ENCODE peak calls at places on chromosomes 7 and 10, in ten cellular contexts. A is neural progenitor cell, W is suprapubic skin, P is tibial artery, M is right lobe of liver, U is lung, V is fibroblast of lung, Y is OCI-LY7, T is heart right ventricle, B is IMR-90. X is an unnamed sample.

GRCh38 chr10:110608087-110608486 is 36.0 kb upstream of the RBM20 start:
- DNase-seq in T (no peak), W (no peak), Y (no peak), M (no peak), P (no peak), B (no peak), V (no peak), U (no peak), A (no peak), X (no peak)

GRCh38 chr7:77736991-77737390 is 40.7 kb downstream of the RSBN1L start:
- DNase-seq in Y (no peak), V (no peak), M (no peak), T (no peak), A (no peak), U (no peak), P (no peak), W (no peak), B (no peak), X (no peak)

GRCh38 chr7:70044525-70044924 is 446.2 kb downstream of the AUTS2 start:
- DNase-seq in P (no peak), Y (no peak), V (no peak), A (no peak), M (no peak), T (no peak), U (no peak), B (no peak), W (no peak), X (no peak)

GRCh38 chr7:36440880-36441279 is 51.2 kb downstream of the ANLN start:
- DNase-seq in A (peak; percentile 54), B (peak; percentile 46), T (no peak), V (peak; percentile 61), W (no peak), U (no peak), M (no peak), P (no peak), Y (no peak), X (no peak)

GRCh38 chr10:69734797-69735468 is 66.8 kb upstream of the COL13A1 start:
- DNase-seq in B (no peak), T (no peak), W (no peak), M (no peak), P (no peak), V (no peak), A (no peak), Y (peak; percentile 22), U (no peak), X (no peak)

GRCh38 chr10:44968887-44969400 is 9.3 kb downstream of the RASSF4 start:
- DNase-seq in P (no peak), V (no peak), M (no peak), W (no peak), A (no peak), Y (no peak), T (no peak), B (no peak), U (no peak), X (no peak)

GRCh38 chr7:128833939-128834310 is 3.7 kb downstream of the FLNC start:
- DNase-seq in Y (no peak), B (no peak), M (no peak), W (no peak), A (peak; percentile 12), V (peak; percentile 56), U (no peak), P (no peak), T (no peak), X (no peak)

GRCh38 chr7:82406937-82407336 is 36.6 kb downstream of the CACNA2D1 start:
- DNase-seq in V (no peak), M (no peak), T (no peak), Y (no peak), W (no peak), U (no peak), B (peak; percentile 12), P (no peak), A (no peak), X (no peak)

GRCh38 chr7:153381275-153382119 is 621.9 kb downstream of the ACTR3B start:
- DNase-seq in Y (peak; percentile 36), A (peak; percentile 62), V (no peak), M (no peak), T (no peak), U (no peak), B (no peak), P (no peak), W (no peak), X (peak; percentile 44)

GRCh38 chr7:153382591-153383225 is 623.2 kb downstream of the ACTR3B start:
- DNase-seq in U (no peak), W (no peak), Y (no peak), T (no peak), P (peak; percentile 55), V (no peak), A (no peak), B (no peak), M (no peak), X (peak; percentile 74)

GRCh38 chr7:153386581-153386980 is 627.0 kb downstream of the ACTR3B start:
- DNase-seq in P (no peak), B (no peak), V (no peak), A (no peak), U (peak; percentile 4), W (no peak), M (no peak), T (no peak), Y (no peak), X (peak; percentile 19)

GRCh38 chr7:153385502-153385901 is 626.0 kb downstream of the ACTR3B start:
- DNase-seq in B (no peak), T (no peak), W (no peak), M (no peak), V (no peak), U (no peak), P (no peak), Y (no peak), A (no peak), X (no peak)

DNA sequence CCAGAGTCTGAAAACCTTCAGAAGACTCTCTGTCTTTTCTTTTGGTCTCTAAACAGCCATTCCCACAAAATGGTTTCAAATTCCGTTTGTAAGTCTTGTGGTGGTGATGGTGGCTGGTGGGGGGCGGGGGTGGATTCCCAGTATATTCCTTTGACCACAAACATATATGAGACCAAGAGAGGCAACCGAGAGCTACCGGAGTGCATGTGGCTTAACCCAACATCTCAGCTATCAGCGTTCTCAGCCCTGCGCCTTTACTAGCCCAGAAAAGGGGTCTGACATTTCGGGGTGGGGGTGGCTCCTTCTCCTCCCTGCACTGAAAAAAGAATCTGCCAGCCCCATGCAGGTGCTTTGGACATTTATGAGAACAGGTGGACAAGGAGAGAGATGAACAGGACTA is 621.1 kb downstream of the ACTR3B start:
- DNase-seq in A (no peak), U (no peak), V (no peak), Y (no peak), B (no peak), P (no peak), W (no peak), M (no peak), T (no peak), X (peak; percentile 72)
- H3K27ac ChIP-seq in A (no peak overlapping the region), U (no peak overlapping the region), V (no peak overlapping the region), Y (no peak overlapping the region), B (no peak overlapping the region), P (no peak overlapping the region), W (no peak overlapping the region), M (no peak overlapping the region), T (no peak overlapping the region), X (no peak overlapping the region)

DNA sequence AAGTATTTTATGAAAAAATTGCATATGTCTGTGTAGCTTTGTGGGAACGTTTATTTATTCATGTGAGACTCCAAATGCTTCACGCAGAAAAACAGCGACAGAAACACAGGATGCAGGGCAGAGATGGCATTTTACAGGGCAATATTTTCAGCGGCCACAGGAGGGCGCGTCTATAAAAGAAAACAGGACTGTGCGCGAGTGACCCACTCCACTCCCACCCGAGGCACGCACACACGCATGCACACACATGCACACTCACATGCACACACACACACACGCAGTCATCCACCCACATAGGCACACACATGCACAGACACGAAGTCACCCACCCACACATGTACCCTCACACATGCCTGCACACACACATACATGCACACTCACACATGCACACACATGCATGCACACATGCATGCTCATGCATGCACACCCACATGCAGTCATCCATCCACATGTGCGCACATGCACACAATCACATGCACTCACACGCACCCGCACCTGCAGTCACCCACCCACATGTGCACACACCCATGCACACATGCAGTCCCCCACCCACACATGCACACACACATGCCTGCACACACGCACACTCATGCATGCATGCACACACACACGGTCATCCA is 96.3 kb downstream of the DNAJB6 start:
- DNase-seq in Y (peak; percentile 38), V (peak; percentile 36), T (peak; percentile 37), P (no peak), A (peak; percentile 62), B (peak; percentile 17), W (peak; percentile 74), U (no peak), M (peak; percentile 33), X (no peak)
- TF ChIP-seq CTCF in Y (peak; percentile 85), V (peak; percentile 77), T (peak; percentile 69), P (peak; percentile 61), A (peak; percentile 79), B (peak; percentile 63), W (peak; percentile 10), U (peak; percentile 59), M (peak; percentile 59), X (peak; percentile 45)

DNA sequence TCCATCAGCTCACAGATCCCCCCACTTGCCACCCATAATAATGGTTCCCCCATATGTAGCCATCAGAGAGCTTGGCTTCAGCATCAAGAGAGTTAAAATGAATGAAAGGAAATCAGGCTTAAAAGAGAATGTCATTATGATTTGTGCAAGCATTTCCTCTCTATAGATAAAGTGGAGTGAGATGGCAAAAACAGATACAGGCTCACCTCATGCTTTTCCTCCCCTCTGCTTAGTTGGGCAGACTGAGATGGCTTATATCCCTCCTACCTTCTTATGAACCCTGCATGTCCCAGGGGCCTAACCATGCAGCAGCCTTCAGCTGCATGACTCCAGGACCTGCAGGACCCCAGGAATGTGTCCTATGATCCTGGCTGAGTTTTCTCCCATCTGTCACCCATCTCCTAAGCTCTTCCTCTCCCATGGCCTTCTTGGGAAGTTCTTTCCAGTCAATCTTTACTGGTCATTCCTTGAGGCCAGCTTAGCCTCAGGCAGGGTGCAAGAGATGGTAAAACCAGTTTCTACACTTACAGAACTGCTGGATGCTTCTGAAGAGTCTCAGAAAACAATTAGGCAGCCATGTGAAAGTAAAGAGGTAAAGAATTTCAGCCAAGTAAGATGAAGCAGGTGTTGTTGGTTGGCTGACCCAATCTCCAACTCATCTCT is 159.7 kb downstream of the RTKN2 start:
- DNase-seq in B (no peak), T (no peak), A (no peak), Y (peak; percentile 45), V (no peak), M (no peak), P (no peak), W (no peak), U (no peak), X (no peak)
- H3K4me3 ChIP-seq in B (no peak overlapping the region), T (no peak overlapping the region), A (no peak overlapping the region), Y (peak overlapping the region; percentile 46), V (no peak overlapping the region), M (no peak overlapping the region), P (no peak overlapping the region), W (no peak overlapping the region), U (no peak overlapping the region), X (no peak overlapping the region)

GRCh38 chr10:115942106-115942505 is 330.9 kb downstream of the GFRA1 start:
- DNase-seq in B (peak; percentile 19), Y (no peak), M (no peak), V (no peak), U (no peak), P (no peak), T (no peak), W (no peak), A (no peak), X (no peak)

GRCh38 chr10:115937756-115938032 is 335.3 kb downstream of the GFRA1 start:
- DNase-seq in T (no peak), P (no peak), A (no peak), Y (no peak), W (no peak), V (no peak), B (no peak), M (no peak), U (no peak), X (no peak)

GRCh38 chr10:115944538-115944937 is 328.5 kb downstream of the GFRA1 start:
- DNase-seq in U (no peak), M (no peak), Y (no peak), B (no peak), V (no peak), W (no peak), A (no peak), P (no peak), T (no peak), X (no peak)

GRCh38 chr10:115939101-115939815 is 333.7 kb downstream of the GFRA1 start:
- DNase-seq in A (no peak), Y (no peak), W (no peak), B (no peak), U (no peak), P (no peak), V (no peak), T (no peak), M (no peak), X (no peak)

DNA sequence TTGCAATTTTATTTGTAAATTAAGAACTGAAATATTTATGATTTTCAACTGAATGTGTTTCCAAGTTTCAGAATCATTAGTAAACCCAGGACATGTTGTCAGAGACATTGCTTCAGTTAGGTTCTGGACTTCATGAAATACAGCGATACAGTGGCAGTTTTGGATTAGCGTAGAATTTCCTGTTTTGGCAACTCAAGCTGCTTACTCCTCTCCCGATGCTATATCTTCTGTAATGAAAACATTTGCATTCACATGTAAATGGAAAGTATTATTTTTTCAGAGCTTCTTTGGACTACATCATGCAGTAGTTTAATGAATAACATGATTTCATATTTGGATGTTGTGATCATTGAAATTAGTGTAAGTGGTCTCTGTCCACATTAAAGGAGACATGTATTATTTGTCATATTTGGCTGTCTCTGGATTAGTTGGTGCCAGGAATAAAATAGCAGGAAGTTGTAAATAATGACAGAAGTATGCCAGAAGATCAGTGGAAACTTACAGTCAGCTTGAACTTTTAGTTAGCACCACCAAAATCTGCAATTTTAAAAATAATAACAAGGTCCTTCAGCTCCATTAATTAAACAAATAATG is 331.7 kb downstream of the GFRA1 start:
- DNase-seq in T (no peak), P (no peak), U (no peak), Y (no peak), B (no peak), V (no peak), M (no peak), A (no peak), W (no peak), X (no peak)
- H3K27ac ChIP-seq in T (no peak overlapping the region), P (no peak overlapping the region), U (no peak overlapping the region), Y (no peak overlapping the region), B (no peak overlapping the region), V (no peak overlapping the region), M (no peak overlapping the region), A (no peak overlapping the region), W (no peak overlapping the region), X (no peak overlapping the region)